ENCODE peak calls at places on chromosomes 13 and 19, in four cellular contexts. N is Panc1, P is upper lobe of left lung, H is HCT116. I is an unnamed sample.
A peak's percentile ranks its signal among the peaks of the same experiment; 100 is the strongest.

GRCh38 chr13:48859168-48860105 is 116.3 kb upstream of the FNDC3A start:
- ATAC-seq in N (no peak), P (peak; percentile 67), H (no peak), I (no peak)

GRCh38 chr19:35206379-35206778 is 22.2 kb downstream of the FAM187B start:
- ATAC-seq in N (no peak), P (no peak), H (no peak), I (no peak)

GRCh38 chr19:23283925-23284324 is 33.7 kb upstream of the ZNF724 start:
- ATAC-seq in N (peak; percentile 83), P (peak; percentile 79), H (peak; percentile 75), I (peak; percentile 43)

GRCh38 chr13:103282571-103283450 is 216.6 kb upstream of the SLC10A2 start:
- ATAC-seq in N (no peak), P (peak; percentile 63), H (no peak), I (no peak)

GRCh38 chr13:51538626-51539179 is 45.6 kb upstream of the WDFY2 start:
- ATAC-seq in N (no peak), P (peak; percentile 20), H (no peak), I (no peak)

GRCh38 chr19:372306-372890 is 27.8 kb upstream of the MIER2 start:
- ATAC-seq in N (no peak), P (peak; percentile 48), H (no peak), I (peak; percentile 53)

GRCh38 chr19:41994521-41994971 is 516 bp upstream of the ATP1A3 start:
- ATAC-seq in N (no peak), P (no peak), H (peak; percentile 6), I (no peak)

GRCh38 chr19:49771674-49772139 is 4.9 kb downstream of the AP2A1 start:
- ATAC-seq in N (no peak), P (no peak), H (no peak), I (no peak)

GRCh38 chr19:47531640-47532387 is 17.0 kb upstream of the NAPA start:
- ATAC-seq in N (no peak), P (no peak), H (peak; percentile 55), I (no peak)

GRCh38 chr13:106548064-106548696 is 12.7 kb upstream of the EFNB2 start:
- ATAC-seq in N (no peak), P (no peak), H (no peak), I (no peak)

GRCh38 chr19:13094771-13095392 is 7.8 kb downstream of the LYL1 start:
- ATAC-seq in N (no peak), P (no peak), H (no peak), I (no peak)

GRCh38 chr13:46575843-46576242 is 22.9 kb downstream of the LRCH1 start:
- ATAC-seq in N (no peak), P (peak; percentile 88), H (no peak), I (peak; percentile 70)

GRCh38 chr19:55443824-55444719 is 972 bp upstream of the SHISA7 start:
- ATAC-seq in N (no peak), P (no peak), H (no peak), I (no peak)

GRCh38 chr13:30529085-30529815 is 63.5 kb upstream of the HMGB1 start:
- ATAC-seq in N (no peak), P (no peak), H (no peak), I (no peak)

GRCh38 chr19:49843265-49843664 is 7.7 kb upstream of the PTOV1 start:
- ATAC-seq in N (no peak), P (no peak), H (no peak), I (no peak)

GRCh38 chr13:112071902-112072530 is 5.1 kb downstream of the SOX1 start:
- ATAC-seq in N (no peak), P (no peak), H (no peak), I (no peak)

GRCh38 chr13:25844559-25845434 is 207.0 kb downstream of the SHISA2 start:
- ATAC-seq in N (no peak), P (no peak), H (no peak), I (no peak)

GRCh38 chr19:1651548-1652394 is 644 bp downstream of the TCF3 start:
- ATAC-seq in N (peak; percentile 25), P (peak; percentile 11), H (no peak), I (no peak)

GRCh38 chr19:46428278-46429141 is at the start of gene PNMA8C:
- ATAC-seq in N (no peak), P (peak; percentile 67), H (peak; percentile 42), I (no peak)

GRCh38 chr13:46015374-46015773 is 37.2 kb downstream of the ZC3H13 start:
- ATAC-seq in N (no peak), P (peak; percentile 23), H (no peak), I (no peak)

GRCh38 chr13:43830481-43830873 is 43.7 kb upstream of the ENOX1 start:
- ATAC-seq in N (no peak), P (peak; percentile 92), H (no peak), I (peak; percentile 66)

GRCh38 chr19:16756649-16757048 is 37.0 kb downstream of the NWD1 start:
- ATAC-seq in N (no peak), P (no peak), H (no peak), I (no peak)

GRCh38 chr13:44449999-44450821 is 76.6 kb downstream of the SERP2 start:
- ATAC-seq in N (no peak), P (no peak), H (peak; percentile 60), I (peak; percentile 34)

GRCh38 chr19:57317503-57317902 is 2.8 kb upstream of the ZNF543 start:
- ATAC-seq in N (no peak), P (no peak), H (no peak), I (no peak)

GRCh38 chr13:100667894-100668293 is 6.7 kb downstream of the TMTC4 start:
- ATAC-seq in N (no peak), P (no peak), H (no peak), I (no peak)

GRCh38 chr19:33196446-33197193 is 2.5 kb downstream of the LRP3 start:
- ATAC-seq in N (no peak), P (no peak), H (no peak), I (no peak)

GRCh38 chr13:42255854-42256253 is 16.1 kb upstream of the AKAP11 start:
- ATAC-seq in N (no peak), P (no peak), H (no peak), I (no peak)

GRCh38 chr13:49807681-49808080 is 15.2 kb upstream of the KPNA3 start:
- ATAC-seq in N (no peak), P (no peak), H (no peak), I (no peak)

DNA sequence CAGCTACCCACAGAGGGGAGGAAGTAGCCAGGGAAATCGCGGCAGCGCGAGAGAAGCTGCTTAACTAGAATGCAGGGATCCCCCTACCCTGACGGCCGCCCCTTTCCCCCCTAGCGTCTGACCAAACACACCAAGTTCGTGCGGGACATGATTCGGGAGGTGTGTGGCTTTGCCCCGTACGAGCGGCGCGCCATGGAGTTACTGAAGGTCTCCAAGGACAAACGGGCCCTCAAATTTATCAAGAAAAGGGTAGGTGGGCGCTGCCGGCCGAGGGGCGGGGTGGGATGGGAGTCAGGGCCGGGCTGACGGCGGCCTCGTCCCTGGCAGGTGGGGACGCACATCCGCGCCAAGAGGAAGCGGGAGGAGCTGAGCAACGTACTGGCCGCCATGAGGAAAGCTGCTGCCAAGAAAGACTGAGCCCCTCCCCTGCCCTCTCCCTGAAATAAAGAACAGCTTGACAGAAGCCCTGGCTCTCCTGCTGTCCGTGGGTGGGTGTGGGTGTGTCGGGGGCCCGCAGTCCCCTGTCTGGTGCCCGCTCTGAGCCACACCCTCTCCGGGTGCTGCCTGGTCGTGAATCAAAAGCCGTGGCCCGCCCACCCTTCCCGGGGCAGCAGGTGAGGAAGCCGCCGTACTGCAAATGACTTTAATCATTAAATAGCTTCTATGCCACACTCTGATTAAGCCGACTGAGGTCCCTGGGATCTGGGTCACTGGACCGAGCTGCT is 1.3 kb downstream of the RPL36 start:
- ATAC-seq in N (peak; percentile 1), P (no peak), H (no peak), I (no peak)
- H3K4me3 ChIP-seq in N (peak overlapping the region; percentile 89), P (peak overlapping the region; percentile 20), H (peak overlapping the region; percentile 99), I (peak overlapping the region; percentile 60)

DNA sequence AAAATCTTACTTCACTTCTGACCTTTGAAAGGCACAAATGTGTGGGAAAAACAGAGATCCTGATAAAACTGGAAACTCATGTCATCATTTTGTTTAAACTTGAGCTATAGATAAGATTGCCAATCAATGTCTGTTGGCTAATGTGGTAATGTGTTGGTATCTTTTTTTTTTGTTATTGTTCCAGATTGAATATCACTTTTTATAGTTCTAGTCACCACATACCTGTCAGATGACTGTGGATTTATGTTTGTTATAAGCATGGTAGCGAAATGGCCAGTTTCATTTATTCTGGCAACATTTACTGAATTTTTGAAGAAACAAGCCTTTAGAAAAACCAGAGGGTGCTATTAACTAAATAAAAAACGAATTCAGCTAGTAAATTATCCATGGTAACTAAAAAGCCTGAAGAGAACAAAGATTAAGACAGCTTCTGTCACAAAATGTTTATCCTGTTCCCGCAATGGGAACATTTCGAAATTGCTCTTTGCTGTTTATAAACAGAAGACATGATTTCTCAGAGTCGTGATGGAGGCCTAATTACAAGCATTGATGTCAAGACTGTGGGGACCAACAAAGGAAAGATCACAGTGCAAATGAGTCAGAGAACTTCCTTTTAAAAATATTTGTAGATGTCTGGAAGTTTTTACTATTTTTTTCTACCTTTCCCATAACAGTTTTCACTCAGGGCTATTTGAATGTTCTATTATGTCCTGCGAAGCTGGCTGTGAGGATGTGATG is 82.9 kb upstream of the POSTN start:
- ATAC-seq in N (no peak), P (no peak), H (no peak), I (no peak)
- TF ChIP-seq POLR2AphosphoS5 in N (no peak), P (peak; percentile 34), H (no peak), I (no peak)

GRCh38 chr19:44258139-44258538 is 1.5 kb upstream of the ZNF233 start:
- ATAC-seq in N (no peak), P (no peak), H (no peak), I (no peak)

GRCh38 chr19:44255705-44256411 is 3.8 kb upstream of the ZNF233 start:
- ATAC-seq in N (no peak), P (no peak), H (no peak), I (no peak)

GRCh38 chr19:44260695-44261446 is 1.2 kb downstream of the ZNF233 start:
- ATAC-seq in N (no peak), P (no peak), H (no peak), I (no peak)

GRCh38 chr19:44260343-44260681 is 626 bp downstream of the ZNF233 start:
- ATAC-seq in N (peak; percentile 15), P (no peak), H (no peak), I (no peak)

GRCh38 chr19:44258835-44259413 is 762 bp upstream of the ZNF233 start:
- ATAC-seq in N (no peak), P (no peak), H (no peak), I (no peak)
- H3K9me3 ChIP-seq in N (peaks cover 8% of the 10 kb centered on the region), P (peaks cover 87% of the 10 kb centered on the region), H (peaks cover 5% of the 10 kb centered on the region), I (peaks cover 6% of the 10 kb centered on the region)

GRCh38 chr13:110562696-110563462 is 1.4 kb upstream of the RAB20 start:
- ATAC-seq in N (no peak), P (no peak), H (no peak), I (no peak)
- H3K4me3 ChIP-seq in N (peak overlapping the region; percentile 66), P (no peak overlapping the region), H (peak overlapping the region; percentile 82), I (peak overlapping the region; percentile 91)

DNA sequence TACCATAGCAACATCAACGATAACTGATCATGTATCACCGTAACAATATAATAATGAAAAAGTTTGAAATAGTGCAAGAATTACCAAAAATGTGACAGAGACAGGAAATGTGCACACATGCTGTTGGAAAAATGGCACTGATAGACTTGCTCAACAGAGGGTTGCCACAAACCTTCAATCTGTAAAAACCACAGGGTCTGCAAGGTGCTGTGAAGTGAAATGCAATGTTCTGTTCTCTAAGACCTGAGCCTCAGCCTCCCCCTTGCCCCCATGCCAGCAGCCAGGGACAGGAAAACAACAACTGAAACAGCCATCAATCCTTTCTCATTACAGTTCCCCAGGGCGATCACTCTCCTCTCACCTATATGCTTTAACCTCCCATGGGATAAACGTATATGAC is 88.4 kb downstream of the USP12 start:
- ATAC-seq in N (no peak), P (no peak), H (no peak), I (no peak)
- TF ChIP-seq POLR2AphosphoS5 in N (no peak), P (no peak), H (no peak), I (no peak)